ENCODE peak calls at places on chromosomes 4 and X, in ten cellular contexts. L, B, O, W, K, F, S, A, T and U are unnamed samples.

GRCh38 chr4:84063618-84064017 is 435.5 kb downstream of the NKX6-1 start:
- DNase-seq in O (no peak), K (no peak), B (no peak), F (no peak), A (no peak), S (no peak), W (no peak), L (no peak), T (no peak), U (no peak)

GRCh38 chrX:39296472-39296871 is 495.2 kb downstream of the MID1IP1 start:
- DNase-seq in F (no peak), W (no peak), L (no peak), B (no peak), K (peak), S (no peak), O (no peak), T (no peak), A (no peak), U (no peak)

GRCh38 chrX:53433651-53434639 is at the start of gene HSD17B10:
- DNase-seq in A (peak), K (peak), B (peak), F (peak), S (peak), W (peak), O (peak), L (peak), T (peak), U (peak)

GRCh38 chr4:27397886-27398285 is 537.2 kb downstream of the STIM2 start:
- DNase-seq in O (no peak), A (no peak), B (no peak), T (peak), W (no peak), K (no peak), F (no peak), S (no peak), L (no peak), U (no peak)

GRCh38 chr4:24104173-24104572 is 214.3 kb upstream of the PPARGC1A start:
- DNase-seq in A (no peak), F (no peak), W (no peak), O (no peak), B (no peak), T (no peak), S (no peak), L (no peak), K (no peak), U (no peak)

GRCh38 chr4:164615964-164616363 is 138.0 kb upstream of the SMIM31 start:
- DNase-seq in O (no peak), B (no peak), K (peak), F (no peak), L (no peak), S (no peak), W (no peak), T (peak), A (no peak), U (no peak)

GRCh38 chrX:13761606-13762005 is 27.1 kb downstream of the OFD1 start:
- DNase-seq in A (no peak), K (peak), F (no peak), L (no peak), S (no peak), T (no peak), O (no peak), B (no peak), W (no peak), U (no peak)

GRCh38 chrX:10932842-10933440 is 178.2 kb upstream of the HCCS start:
- DNase-seq in S (no peak), T (no peak), O (no peak), K (no peak), B (no peak), W (no peak), F (no peak), A (no peak), L (no peak), U (no peak)

GRCh38 chr4:27094785-27095184 is 234.1 kb downstream of the STIM2 start:
- DNase-seq in L (peak), O (no peak), T (no peak), B (no peak), A (no peak), F (no peak), K (no peak), W (no peak), S (no peak), U (no peak)

GRCh38 chr4:80221161-80221560 is 23.9 kb downstream of the PRDM8 start:
- DNase-seq in O (no peak), W (no peak), A (no peak), S (no peak), K (no peak), L (no peak), F (no peak), B (no peak), T (no peak), U (no peak)

GRCh38 chrX:63889001-63889400 is 104.0 kb upstream of the ARHGEF9 start:
- DNase-seq in W (no peak), K (no peak), F (no peak), S (no peak), A (no peak), L (no peak), O (no peak), T (peak), B (no peak), U (no peak)